ENCODE peak calls at places on chromosome 2, in four cellular contexts. One of them, this sample, is unnamed.

GRCh38 chr2:133843091-133843490 is 274.8 kb upstream of the NCKAP5 start:
- DNase-seq in 8988T: no peak
- DNase-seq in progenitor cell of endocrine pancreas: no peak
- DNase-seq in astrocyte of the spinal cord: peak
- DNase-seq in this sample: no peak

GRCh38 chr2:30705711-30706533 is 101.3 kb downstream of the CAPN13 start:
- DNase-seq in astrocyte of the spinal cord: no peak
- DNase-seq in progenitor cell of endocrine pancreas: no peak
- DNase-seq in 8988T: no peak
- DNase-seq in this sample: no peak

GRCh38 chr2:173355866-173356508 is 1.3 kb downstream of the CDCA7 start:
- DNase-seq in astrocyte of the spinal cord: no peak
- DNase-seq in 8988T: peak
- DNase-seq in progenitor cell of endocrine pancreas: no peak
- DNase-seq in this sample: no peak

GRCh38 chr2:159185401-159186130 is 100.9 kb downstream of the WDSUB1 start:
- DNase-seq in 8988T: peak
- DNase-seq in astrocyte of the spinal cord: peak
- DNase-seq in progenitor cell of endocrine pancreas: no peak
- DNase-seq in this sample: no peak

GRCh38 chr2:176686328-176686727 is 417.1 kb downstream of the MTX2 start:
- DNase-seq in progenitor cell of endocrine pancreas: no peak
- DNase-seq in astrocyte of the spinal cord: no peak
- DNase-seq in 8988T: no peak
- DNase-seq in this sample: no peak

GRCh38 chr2:186554850-186555785 is 34.7 kb upstream of the ITGAV start:
- DNase-seq in 8988T: no peak
- DNase-seq in astrocyte of the spinal cord: no peak
- DNase-seq in progenitor cell of endocrine pancreas: no peak
- DNase-seq in this sample: no peak

GRCh38 chr2:58856100-58856499 is 615.0 kb upstream of the FANCL start:
- DNase-seq in 8988T: no peak
- DNase-seq in progenitor cell of endocrine pancreas: no peak
- DNase-seq in astrocyte of the spinal cord: no peak
- DNase-seq in this sample: no peak

GRCh38 chr2:6080837-6081541 is 388.8 kb downstream of the SOX11 start:
- DNase-seq in 8988T: no peak
- DNase-seq in astrocyte of the spinal cord: no peak
- DNase-seq in progenitor cell of endocrine pancreas: no peak
- DNase-seq in this sample: no peak

GRCh38 chr2:120531365-120531764 is 185.4 kb downstream of the INHBB start:
- DNase-seq in astrocyte of the spinal cord: no peak
- DNase-seq in 8988T: no peak
- DNase-seq in progenitor cell of endocrine pancreas: no peak
- DNase-seq in this sample: no peak

GRCh38 chr2:16127958-16128357 is 187.6 kb downstream of the MYCN start:
- DNase-seq in 8988T: no peak
- DNase-seq in progenitor cell of endocrine pancreas: no peak
- DNase-seq in astrocyte of the spinal cord: no peak
- DNase-seq in this sample: no peak

GRCh38 chr2:156727867-156728266 is 291.7 kb downstream of the GPD2 start:
- DNase-seq in astrocyte of the spinal cord: no peak
- DNase-seq in progenitor cell of endocrine pancreas: no peak
- DNase-seq in 8988T: no peak
- DNase-seq in this sample: no peak

GRCh38 chr2:219030177-219030940 is 11.0 kb downstream of the CFAP65 start:
- DNase-seq in 8988T: no peak
- DNase-seq in astrocyte of the spinal cord: no peak
- DNase-seq in progenitor cell of endocrine pancreas: no peak
- DNase-seq in this sample: no peak